ENCODE peak calls at places on chromosome 7, in seven cellular contexts. Q is transverse colon, G is hepatocyte, F is AG10803, T is GM13977, J is foreskin fibroblast, M is GM06990. R is an unnamed sample.

GRCh38 chr7:157605638-157606037 is 268.8 kb downstream of the DNAJB6 start:
- DNase-seq in Q (no peak), G (no peak), F (no peak), T (no peak), J (no peak), M (no peak), R (no peak)

GRCh38 chr7:97858221-97858620 is 14.0 kb downstream of the ASNS start:
- DNase-seq in Q (no peak), G (no peak), F (no peak), T (no peak), J (no peak), M (no peak), R (no peak)

GRCh38 chr7:21912305-21912704 is 33.4 kb downstream of the CDCA7L start:
- DNase-seq in Q (no peak), G (no peak), F (peak; percentile 94), T (no peak), J (peak; percentile 74), M (no peak), R (no peak)

GRCh38 chr7:91066627-91067026 is 197.6 kb upstream of the FZD1 start:
- DNase-seq in Q (no peak), G (no peak), F (no peak), T (no peak), J (no peak), M (no peak), R (no peak)

GRCh38 chr7:51121945-51122425 is 194.6 kb downstream of the COBL start:
- DNase-seq in Q (no peak), G (no peak), F (no peak), T (no peak), J (no peak), M (no peak), R (no peak)

GRCh38 chr7:24042028-24042427 is 242.0 kb upstream of the NPY start:
- DNase-seq in Q (no peak), G (no peak), F (no peak), T (no peak), J (no peak), M (no peak), R (no peak)

GRCh38 chr7:32061346-32061745 is 8.9 kb downstream of the PDE1C start:
- DNase-seq in Q (no peak), G (no peak), F (no peak), T (no peak), J (no peak), M (no peak), R (no peak)

GRCh38 chr7:12581897-12582296 is 11.4 kb downstream of the SCIN start:
- DNase-seq in Q (no peak), G (no peak), F (peak; percentile 79), T (no peak), J (peak; percentile 20), M (no peak), R (no peak)

GRCh38 chr7:2862831-2863361 is 18.8 kb upstream of the GNA12 start:
- DNase-seq in Q (no peak), G (no peak), F (no peak), T (no peak), J (no peak), M (peak; percentile 40), R (no peak)

GRCh38 chr7:99440195-99440594 is 1.5 kb downstream of the CPSF4 start:
- DNase-seq in Q (no peak), G (no peak), F (peak; percentile 76), T (no peak), J (no peak), M (no peak), R (no peak)

GRCh38 chr7:153521370-153521769 is 530.8 kb upstream of the DPP6 start:
- DNase-seq in Q (no peak), G (no peak), F (no peak), T (no peak), J (no peak), M (no peak), R (no peak)

GRCh38 chr7:149004405-149005370 is 23.6 kb downstream of the PDIA4 start:
- DNase-seq in Q (no peak), G (no peak), F (no peak), T (no peak), J (no peak), M (no peak), R (no peak)

DNA sequence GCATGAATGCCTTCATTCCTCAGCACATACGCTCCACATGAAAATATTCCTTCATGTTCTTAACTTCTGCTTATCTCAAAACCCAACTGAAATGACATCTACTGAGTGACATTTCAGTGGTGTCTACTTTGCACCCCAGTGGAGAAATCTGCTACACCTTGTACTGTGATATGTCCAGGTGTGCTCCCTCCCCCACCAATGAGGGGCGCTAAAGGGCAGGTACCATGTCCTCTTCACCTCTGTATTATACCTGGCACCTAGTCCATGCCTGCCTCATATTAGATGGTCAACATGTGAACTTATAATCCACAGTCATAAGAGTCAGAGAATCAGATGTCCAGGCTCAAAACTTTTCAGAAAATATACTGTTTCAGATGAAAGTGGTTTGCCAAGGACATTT is 2.1 kb downstream of the PAXIP1 start:
- DNase-seq in Q (peak; percentile 22), G (no peak), F (no peak), T (no peak), J (no peak), M (no peak), R (no peak)
- TF ChIP-seq CTCF in Q (peak; percentile 6), G (no peak), F (no peak), T (peak; percentile 15), J (no peak), M (peak; percentile 36), R (no peak)

DNA sequence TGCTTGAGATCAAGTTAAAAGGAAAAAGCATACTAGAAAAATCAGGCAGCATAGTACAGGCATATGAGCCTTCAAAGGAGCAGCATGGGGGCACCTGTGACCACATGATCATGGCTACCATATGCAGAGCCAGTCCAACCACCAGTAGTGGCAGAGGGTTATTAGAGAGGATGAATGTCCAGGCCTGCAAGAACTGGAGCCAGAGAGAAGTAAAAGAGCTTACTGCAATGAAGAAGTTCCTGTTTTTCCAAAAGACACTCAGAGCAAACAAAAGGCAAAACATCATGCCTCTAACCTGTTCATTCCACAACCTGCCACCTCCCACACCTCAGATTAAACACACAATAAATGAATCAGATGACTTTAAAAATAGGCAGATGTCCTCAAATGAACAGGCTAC is 99.6 kb upstream of the NAMPT start:
- DNase-seq in Q (no peak), G (no peak), F (no peak), T (no peak), J (no peak), M (no peak), R (no peak)
- TF ChIP-seq CTCF in Q (no peak), G (no peak), F (no peak), T (no peak), J (no peak), M (no peak), R (no peak)

GRCh38 chr7:28533731-28534531 is 121.6 kb downstream of the CREB5 start:
- DNase-seq in Q (no peak), G (no peak), F (peak; percentile 8), T (no peak), J (peak; percentile 37), M (no peak), R (no peak)

GRCh38 chr7:28539289-28539981 is 127.1 kb downstream of the CREB5 start:
- DNase-seq in Q (no peak), G (no peak), F (no peak), T (peak; percentile 65), J (no peak), M (peak; percentile 83), R (no peak)

GRCh38 chr7:28530175-28531142 is 118.1 kb downstream of the CREB5 start:
- DNase-seq in Q (no peak), G (no peak), F (no peak), T (no peak), J (no peak), M (no peak), R (no peak)

GRCh38 chr7:28533267-28533666 is 120.9 kb downstream of the CREB5 start:
- DNase-seq in Q (no peak), G (no peak), F (no peak), T (no peak), J (no peak), M (peak; percentile 82), R (no peak)

GRCh38 chr7:28536259-28536658 is 123.9 kb downstream of the CREB5 start:
- DNase-seq in Q (no peak), G (peak; percentile 73), F (peak; percentile 30), T (no peak), J (no peak), M (peak; percentile 43), R (no peak)
- TF ChIP-seq CTCF in Q (peak; percentile 16), G (peak; percentile 56), F (peak; percentile 51), T (peak; percentile 8), J (peak; percentile 24), M (no peak), R (no peak)

GRCh38 chr7:118068-118802 is 74.1 kb upstream of the FAM20C start:
- DNase-seq in Q (no peak), G (peak; percentile 2), F (no peak), T (no peak), J (no peak), M (no peak), R (no peak)

GRCh38 chr7:120591-120991 is 71.8 kb upstream of the FAM20C start:
- DNase-seq in Q (no peak), G (peak; percentile 34), F (no peak), T (no peak), J (no peak), M (no peak), R (no peak)

GRCh38 chr7:119377-120163 is 72.8 kb upstream of the FAM20C start:
- DNase-seq in Q (peak; percentile 41), G (peak; percentile 57), F (no peak), T (no peak), J (peak; percentile 29), M (no peak), R (peak; percentile 86)

GRCh38 chr7:120164-120555 is 72.2 kb upstream of the FAM20C start:
- DNase-seq in Q (no peak), G (peak; percentile 2), F (no peak), T (no peak), J (no peak), M (no peak), R (no peak)

DNA sequence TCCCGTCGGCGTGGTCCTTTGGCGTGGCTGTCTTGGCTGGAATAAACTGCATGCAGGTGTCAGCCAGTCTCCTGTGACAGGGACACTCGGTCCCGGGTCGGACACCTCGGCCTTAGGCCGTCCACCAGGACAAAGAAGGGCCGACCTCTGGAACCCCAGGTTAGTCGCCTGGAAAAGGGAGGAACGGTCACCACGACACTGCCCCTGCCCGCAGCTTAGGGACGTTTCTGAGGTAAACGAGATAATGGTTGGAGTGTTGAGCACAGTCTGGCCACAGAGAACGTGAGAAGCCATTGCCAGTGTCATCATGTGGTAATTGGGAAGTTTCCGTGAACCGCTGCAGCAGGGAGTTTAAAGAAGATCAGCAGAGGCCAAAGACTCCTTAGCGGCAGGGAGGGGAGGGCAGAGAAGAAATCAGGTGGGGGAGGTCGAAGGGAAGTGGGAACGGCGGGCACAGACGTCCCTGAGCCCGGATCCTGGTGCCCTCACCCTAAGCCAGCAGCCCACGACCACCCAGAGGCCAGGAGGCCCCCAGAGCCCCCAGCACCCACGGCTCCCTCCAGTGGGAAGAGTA is 73.5 kb upstream of the FAM20C start:
- DNase-seq in Q (no peak), G (peak; percentile 4), F (no peak), T (no peak), J (no peak), M (no peak), R (peak; percentile 65)
- TF ChIP-seq CTCF in Q (no peak), G (peak; percentile 9), F (no peak), T (no peak), J (no peak), M (no peak), R (no peak)

DNA sequence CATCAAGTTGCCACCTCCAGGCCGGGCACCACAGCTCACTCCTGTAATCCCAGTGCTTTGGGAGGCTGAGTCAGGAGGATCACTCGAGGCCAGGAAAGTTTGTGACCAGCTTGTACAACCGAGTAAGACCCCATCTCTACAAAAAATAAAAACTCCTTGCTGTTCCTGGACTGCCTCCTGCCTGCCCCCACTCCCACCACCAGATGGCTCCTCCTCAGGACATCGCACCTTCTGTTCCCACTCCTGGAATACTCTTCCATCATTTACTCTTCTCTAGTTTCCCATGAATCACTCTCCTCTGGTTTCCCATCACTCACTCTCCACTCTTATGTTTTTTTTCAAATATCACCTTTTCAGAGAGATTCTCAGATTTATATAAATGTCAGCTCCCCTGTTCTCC is 540.7 kb downstream of the CALN1 start:
- DNase-seq in Q (no peak), G (no peak), F (no peak), T (no peak), J (no peak), M (no peak), R (no peak)
- TF ChIP-seq CTCF in Q (no peak), G (peak; percentile 27), F (peak; percentile 10), T (no peak), J (no peak), M (peak; percentile 26), R (peak; percentile 15)

R was measured in CD14-positive monocyte.